ENCODE peak calls at places on chromosomes 3 and 15, in seven cellular contexts. One of them, this sample, is unnamed.

GRCh38 chr3:44227622-44228021 is 14.1 kb upstream of the TOPAZ1 start:
- DNase-seq in activated CD8-positive, alpha-beta memory T cell treated with anti-CD3 and anti-CD28 coated beads for 48 hours: no peak
- DNase-seq in neuronal stem cell: no peak
- DNase-seq in body of pancreas: no peak
- DNase-seq in choroid plexus epithelial cell: peak
- DNase-seq in cardiac fibroblast: no peak
- DNase-seq in T follicular helper cell: no peak
- DNase-seq in this sample: no peak

GRCh38 chr3:86800116-86800515 is 190.8 kb downstream of the VGLL3 start:
- DNase-seq in body of pancreas: no peak
- DNase-seq in cardiac fibroblast: no peak
- DNase-seq in neuronal stem cell: no peak
- DNase-seq in T follicular helper cell: no peak
- DNase-seq in activated CD8-positive, alpha-beta memory T cell treated with anti-CD3 and anti-CD28 coated beads for 48 hours: no peak
- DNase-seq in choroid plexus epithelial cell: peak
- DNase-seq in this sample: no peak

GRCh38 chr3:47283193-47283537 is 421 bp downstream of the KLHL18 start:
- DNase-seq in cardiac fibroblast: peak
- DNase-seq in activated CD8-positive, alpha-beta memory T cell treated with anti-CD3 and anti-CD28 coated beads for 48 hours: no peak
- DNase-seq in T follicular helper cell: no peak
- DNase-seq in choroid plexus epithelial cell: no peak
- DNase-seq in neuronal stem cell: no peak
- DNase-seq in body of pancreas: peak
- DNase-seq in this sample: no peak

GRCh38 chr15:48557335-48557734 is 88.2 kb downstream of the FBN1 start:
- DNase-seq in neuronal stem cell: no peak
- DNase-seq in choroid plexus epithelial cell: no peak
- DNase-seq in activated CD8-positive, alpha-beta memory T cell treated with anti-CD3 and anti-CD28 coated beads for 48 hours: no peak
- DNase-seq in cardiac fibroblast: peak
- DNase-seq in T follicular helper cell: no peak
- DNase-seq in body of pancreas: peak
- DNase-seq in this sample: no peak

GRCh38 chr3:147423601-147424324 is 14.6 kb downstream of the ZIC1 start:
- DNase-seq in T follicular helper cell: no peak
- DNase-seq in activated CD8-positive, alpha-beta memory T cell treated with anti-CD3 and anti-CD28 coated beads for 48 hours: no peak
- DNase-seq in neuronal stem cell: no peak
- DNase-seq in body of pancreas: no peak
- DNase-seq in cardiac fibroblast: no peak
- DNase-seq in choroid plexus epithelial cell: peak
- DNase-seq in this sample: no peak

GRCh38 chr3:17310983-17311382 is 426.2 kb downstream of the PLCL2 start:
- DNase-seq in body of pancreas: no peak
- DNase-seq in T follicular helper cell: no peak
- DNase-seq in cardiac fibroblast: no peak
- DNase-seq in neuronal stem cell: no peak
- DNase-seq in activated CD8-positive, alpha-beta memory T cell treated with anti-CD3 and anti-CD28 coated beads for 48 hours: no peak
- DNase-seq in choroid plexus epithelial cell: no peak
- DNase-seq in this sample: no peak

GRCh38 chr3:187013080-187013838 is 82.9 kb downstream of the ST6GAL1 start:
- DNase-seq in neuronal stem cell: no peak
- DNase-seq in choroid plexus epithelial cell: peak
- DNase-seq in body of pancreas: no peak
- DNase-seq in cardiac fibroblast: peak
- DNase-seq in T follicular helper cell: no peak
- DNase-seq in activated CD8-positive, alpha-beta memory T cell treated with anti-CD3 and anti-CD28 coated beads for 48 hours: no peak
- DNase-seq in this sample: no peak

GRCh38 chr3:17745301-17745700 is 2.9 kb upstream of the TBC1D5 start:
- DNase-seq in activated CD8-positive, alpha-beta memory T cell treated with anti-CD3 and anti-CD28 coated beads for 48 hours: no peak
- DNase-seq in neuronal stem cell: no peak
- DNase-seq in T follicular helper cell: no peak
- DNase-seq in body of pancreas: peak
- DNase-seq in cardiac fibroblast: no peak
- DNase-seq in choroid plexus epithelial cell: no peak
- DNase-seq in this sample: no peak

GRCh38 chr3:152531717-152532116 is 263.0 kb downstream of the MBNL1 start:
- DNase-seq in choroid plexus epithelial cell: no peak
- DNase-seq in cardiac fibroblast: no peak
- DNase-seq in neuronal stem cell: no peak
- DNase-seq in T follicular helper cell: no peak
- DNase-seq in activated CD8-positive, alpha-beta memory T cell treated with anti-CD3 and anti-CD28 coated beads for 48 hours: no peak
- DNase-seq in body of pancreas: no peak
- DNase-seq in this sample: no peak

GRCh38 chr3:42733501-42734262 is 31.1 kb upstream of the HHATL start:
- DNase-seq in activated CD8-positive, alpha-beta memory T cell treated with anti-CD3 and anti-CD28 coated beads for 48 hours: no peak
- DNase-seq in cardiac fibroblast: no peak
- DNase-seq in choroid plexus epithelial cell: no peak
- DNase-seq in neuronal stem cell: no peak
- DNase-seq in body of pancreas: no peak
- DNase-seq in T follicular helper cell: no peak
- DNase-seq in this sample: no peak

GRCh38 chr3:130255442-130255841 is 90.0 kb upstream of the COL6A5 start:
- DNase-seq in T follicular helper cell: no peak
- DNase-seq in choroid plexus epithelial cell: no peak
- DNase-seq in activated CD8-positive, alpha-beta memory T cell treated with anti-CD3 and anti-CD28 coated beads for 48 hours: no peak
- DNase-seq in cardiac fibroblast: no peak
- DNase-seq in body of pancreas: no peak
- DNase-seq in neuronal stem cell: no peak
- DNase-seq in this sample: no peak

GRCh38 chr3:126961191-126961790 is 21.6 kb upstream of the PLXNA1 start:
- DNase-seq in body of pancreas: peak
- DNase-seq in cardiac fibroblast: peak
- DNase-seq in activated CD8-positive, alpha-beta memory T cell treated with anti-CD3 and anti-CD28 coated beads for 48 hours: no peak
- DNase-seq in choroid plexus epithelial cell: peak
- DNase-seq in T follicular helper cell: no peak
- DNase-seq in neuronal stem cell: no peak
- DNase-seq in this sample: peak

GRCh38 chr3:182609575-182610156 is 183.6 kb upstream of the ATP11B start:
- DNase-seq in choroid plexus epithelial cell: no peak
- DNase-seq in T follicular helper cell: no peak
- DNase-seq in activated CD8-positive, alpha-beta memory T cell treated with anti-CD3 and anti-CD28 coated beads for 48 hours: no peak
- DNase-seq in cardiac fibroblast: no peak
- DNase-seq in body of pancreas: peak
- DNase-seq in neuronal stem cell: no peak
- DNase-seq in this sample: no peak

GRCh38 chr3:171258316-171258715 is 201.9 kb downstream of the TNIK start:
- DNase-seq in neuronal stem cell: no peak
- DNase-seq in choroid plexus epithelial cell: peak
- DNase-seq in activated CD8-positive, alpha-beta memory T cell treated with anti-CD3 and anti-CD28 coated beads for 48 hours: no peak
- DNase-seq in T follicular helper cell: no peak
- DNase-seq in body of pancreas: no peak
- DNase-seq in cardiac fibroblast: peak
- DNase-seq in this sample: peak

GRCh38 chr3:97686258-97686657 is 78.3 kb upstream of the ARL6 start:
- DNase-seq in body of pancreas: no peak
- DNase-seq in activated CD8-positive, alpha-beta memory T cell treated with anti-CD3 and anti-CD28 coated beads for 48 hours: no peak
- DNase-seq in cardiac fibroblast: no peak
- DNase-seq in choroid plexus epithelial cell: no peak
- DNase-seq in T follicular helper cell: no peak
- DNase-seq in neuronal stem cell: no peak
- DNase-seq in this sample: no peak

GRCh38 chr15:75785771-75786563 is 57.3 kb upstream of the UBE2Q2 start:
- DNase-seq in T follicular helper cell: no peak
- DNase-seq in cardiac fibroblast: peak
- DNase-seq in choroid plexus epithelial cell: peak
- DNase-seq in activated CD8-positive, alpha-beta memory T cell treated with anti-CD3 and anti-CD28 coated beads for 48 hours: no peak
- DNase-seq in neuronal stem cell: peak
- DNase-seq in body of pancreas: no peak
- DNase-seq in this sample: no peak

GRCh38 chr3:52682016-52682415 is 3.7 kb downstream of the PBRM1 start:
- DNase-seq in cardiac fibroblast: peak
- DNase-seq in choroid plexus epithelial cell: peak
- DNase-seq in T follicular helper cell: no peak
- DNase-seq in body of pancreas: peak
- DNase-seq in neuronal stem cell: no peak
- DNase-seq in activated CD8-positive, alpha-beta memory T cell treated with anti-CD3 and anti-CD28 coated beads for 48 hours: no peak
- DNase-seq in this sample: peak

GRCh38 chr3:12508316-12508715 is 24.0 kb downstream of the TSEN2 start:
- DNase-seq in cardiac fibroblast: peak
- DNase-seq in T follicular helper cell: no peak
- DNase-seq in choroid plexus epithelial cell: peak
- DNase-seq in body of pancreas: no peak
- DNase-seq in activated CD8-positive, alpha-beta memory T cell treated with anti-CD3 and anti-CD28 coated beads for 48 hours: no peak
- DNase-seq in neuronal stem cell: no peak
- DNase-seq in this sample: peak

GRCh38 chr3:4906107-4906621 is 73.1 kb upstream of the BHLHE40 start:
- DNase-seq in neuronal stem cell: no peak
- DNase-seq in T follicular helper cell: no peak
- DNase-seq in body of pancreas: peak
- DNase-seq in activated CD8-positive, alpha-beta memory T cell treated with anti-CD3 and anti-CD28 coated beads for 48 hours: no peak
- DNase-seq in cardiac fibroblast: peak
- DNase-seq in choroid plexus epithelial cell: peak
- DNase-seq in this sample: no peak

GRCh38 chr15:40097968-40098476 is 10.7 kb downstream of the BMF start:
- DNase-seq in neuronal stem cell: no peak
- DNase-seq in choroid plexus epithelial cell: no peak
- DNase-seq in cardiac fibroblast: peak
- DNase-seq in activated CD8-positive, alpha-beta memory T cell treated with anti-CD3 and anti-CD28 coated beads for 48 hours: no peak
- DNase-seq in body of pancreas: peak
- DNase-seq in T follicular helper cell: no peak
- DNase-seq in this sample: no peak

GRCh38 chr3:51943451-51944391 is 1.6 kb downstream of the PARP3 start:
- DNase-seq in choroid plexus epithelial cell: no peak
- DNase-seq in T follicular helper cell: no peak
- DNase-seq in cardiac fibroblast: no peak
- DNase-seq in activated CD8-positive, alpha-beta memory T cell treated with anti-CD3 and anti-CD28 coated beads for 48 hours: no peak
- DNase-seq in neuronal stem cell: no peak
- DNase-seq in body of pancreas: peak
- DNase-seq in this sample: no peak

GRCh38 chr3:126544596-126545281 is 14.0 kb downstream of the C3orf22 start:
- DNase-seq in choroid plexus epithelial cell: no peak
- DNase-seq in body of pancreas: peak
- DNase-seq in cardiac fibroblast: no peak
- DNase-seq in activated CD8-positive, alpha-beta memory T cell treated with anti-CD3 and anti-CD28 coated beads for 48 hours: no peak
- DNase-seq in T follicular helper cell: no peak
- DNase-seq in neuronal stem cell: no peak
- DNase-seq in this sample: no peak

GRCh38 chr3:197003461-197004385 is 25.9 kb downstream of the MELTF start:
- DNase-seq in neuronal stem cell: peak
- DNase-seq in T follicular helper cell: no peak
- DNase-seq in body of pancreas: peak
- DNase-seq in choroid plexus epithelial cell: no peak
- DNase-seq in activated CD8-positive, alpha-beta memory T cell treated with anti-CD3 and anti-CD28 coated beads for 48 hours: no peak
- DNase-seq in cardiac fibroblast: no peak
- DNase-seq in this sample: no peak

GRCh38 chr15:87263296-87263695 is 993.2 kb downstream of the NTRK3 start:
- DNase-seq in T follicular helper cell: no peak
- DNase-seq in body of pancreas: no peak
- DNase-seq in neuronal stem cell: no peak
- DNase-seq in choroid plexus epithelial cell: no peak
- DNase-seq in activated CD8-positive, alpha-beta memory T cell treated with anti-CD3 and anti-CD28 coated beads for 48 hours: no peak
- DNase-seq in cardiac fibroblast: no peak
- DNase-seq in this sample: no peak

GRCh38 chr3:86771741-86772512 is 219.0 kb downstream of the VGLL3 start:
- DNase-seq in cardiac fibroblast: no peak
- DNase-seq in neuronal stem cell: no peak
- DNase-seq in body of pancreas: no peak
- DNase-seq in activated CD8-positive, alpha-beta memory T cell treated with anti-CD3 and anti-CD28 coated beads for 48 hours: no peak
- DNase-seq in choroid plexus epithelial cell: no peak
- DNase-seq in T follicular helper cell: no peak
- DNase-seq in this sample: peak

GRCh38 chr15:101049856-101050646 is 130.9 kb downstream of the LRRK1 start:
- DNase-seq in cardiac fibroblast: no peak
- DNase-seq in body of pancreas: no peak
- DNase-seq in T follicular helper cell: no peak
- DNase-seq in neuronal stem cell: no peak
- DNase-seq in activated CD8-positive, alpha-beta memory T cell treated with anti-CD3 and anti-CD28 coated beads for 48 hours: no peak
- DNase-seq in choroid plexus epithelial cell: no peak
- DNase-seq in this sample: no peak

GRCh38 chr3:107643038-107643883 is 120.5 kb downstream of the BBX start:
- DNase-seq in body of pancreas: no peak
- DNase-seq in activated CD8-positive, alpha-beta memory T cell treated with anti-CD3 and anti-CD28 coated beads for 48 hours: no peak
- DNase-seq in T follicular helper cell: no peak
- DNase-seq in neuronal stem cell: no peak
- DNase-seq in choroid plexus epithelial cell: peak
- DNase-seq in cardiac fibroblast: no peak
- DNase-seq in this sample: no peak

GRCh38 chr3:162525052-162525451 is 1028.4 kb downstream of the OTOL1 start:
- DNase-seq in cardiac fibroblast: peak
- DNase-seq in activated CD8-positive, alpha-beta memory T cell treated with anti-CD3 and anti-CD28 coated beads for 48 hours: no peak
- DNase-seq in T follicular helper cell: no peak
- DNase-seq in neuronal stem cell: no peak
- DNase-seq in body of pancreas: no peak
- DNase-seq in choroid plexus epithelial cell: peak
- DNase-seq in this sample: peak

GRCh38 chr15:92906563-92907081 is 6.5 kb downstream of the CHD2 start:
- DNase-seq in activated CD8-positive, alpha-beta memory T cell treated with anti-CD3 and anti-CD28 coated beads for 48 hours: no peak
- DNase-seq in cardiac fibroblast: no peak
- DNase-seq in neuronal stem cell: no peak
- DNase-seq in choroid plexus epithelial cell: no peak
- DNase-seq in T follicular helper cell: peak
- DNase-seq in body of pancreas: peak
- DNase-seq in this sample: peak

GRCh38 chr3:84891851-84892250 is 66.9 kb upstream of the CADM2 start:
- DNase-seq in cardiac fibroblast: no peak
- DNase-seq in body of pancreas: no peak
- DNase-seq in T follicular helper cell: no peak
- DNase-seq in neuronal stem cell: no peak
- DNase-seq in activated CD8-positive, alpha-beta memory T cell treated with anti-CD3 and anti-CD28 coated beads for 48 hours: no peak
- DNase-seq in choroid plexus epithelial cell: no peak
- DNase-seq in this sample: no peak

GRCh38 chr15:39000008-39000734 is 435.6 kb upstream of the RASGRP1 start:
- DNase-seq in neuronal stem cell: no peak
- DNase-seq in choroid plexus epithelial cell: no peak
- DNase-seq in T follicular helper cell: no peak
- DNase-seq in activated CD8-positive, alpha-beta memory T cell treated with anti-CD3 and anti-CD28 coated beads for 48 hours: no peak
- DNase-seq in body of pancreas: peak
- DNase-seq in cardiac fibroblast: no peak
- DNase-seq in this sample: no peak

GRCh38 chr3:57968499-57968898 is 39.7 kb upstream of the FLNB start:
- DNase-seq in body of pancreas: no peak
- DNase-seq in cardiac fibroblast: no peak
- DNase-seq in neuronal stem cell: no peak
- DNase-seq in choroid plexus epithelial cell: no peak
- DNase-seq in T follicular helper cell: no peak
- DNase-seq in activated CD8-positive, alpha-beta memory T cell treated with anti-CD3 and anti-CD28 coated beads for 48 hours: no peak
- DNase-seq in this sample: no peak

GRCh38 chr3:125125822-125126245 is 70.0 kb upstream of the HEG1 start:
- DNase-seq in body of pancreas: peak
- DNase-seq in activated CD8-positive, alpha-beta memory T cell treated with anti-CD3 and anti-CD28 coated beads for 48 hours: no peak
- DNase-seq in T follicular helper cell: no peak
- DNase-seq in cardiac fibroblast: peak
- DNase-seq in choroid plexus epithelial cell: peak
- DNase-seq in neuronal stem cell: no peak
- DNase-seq in this sample: peak